ENCODE peak calls at places on chromosome 11, in five cellular contexts. D is transverse colon, O is lung, L is GM06990, Z is IMR-90. B is an unnamed sample.

GRCh38 chr11:83070878-83071640 is 638 bp downstream of the RAB30 start:
- DNase-seq in Z (peak; percentile 26), O (no peak), L (no peak), D (peak; percentile 49), B (peak; percentile 53)

GRCh38 chr11:36249271-36249670 is 40.0 kb downstream of the COMMD9 start:
- DNase-seq in L (no peak), O (no peak), Z (peak; percentile 91), D (no peak), B (peak; percentile 82)

GRCh38 chr11:129315781-129316579 is 59.7 kb upstream of the BARX2 start:
- DNase-seq in D (peak; percentile 72), L (no peak), Z (no peak), O (peak; percentile 60), B (no peak)

GRCh38 chr11:57311109-57311936 is 13.4 kb downstream of the TNKS1BP1 start:
- DNase-seq in Z (peak; percentile 97), D (peak; percentile 92), L (peak; percentile 67), O (peak; percentile 93), B (peak; percentile 99)

GRCh38 chr11:77473001-77473800 is 693 bp downstream of the PAK1 start:
- DNase-seq in D (peak; percentile 65), L (peak; percentile 61), Z (no peak), O (peak; percentile 40), B (peak; percentile 28)

GRCh38 chr11:28393348-28393747 is 285.2 kb downstream of the METTL15 start:
- DNase-seq in D (no peak), L (no peak), O (no peak), Z (no peak), B (no peak)

GRCh38 chr11:117809236-117810055 is 12.4 kb upstream of the DSCAML1 start:
- DNase-seq in O (no peak), D (peak; percentile 78), L (no peak), Z (peak; percentile 8), B (peak; percentile 63)

GRCh38 chr11:35784699-35785098 is 122.1 kb downstream of the TRIM44 start:
- DNase-seq in L (peak; percentile 7), D (no peak), Z (no peak), O (no peak), B (no peak)

GRCh38 chr11:2787816-2788750 is 88.3 kb upstream of the KCNQ1OT1 start:
- DNase-seq in O (no peak), D (peak; percentile 6), L (no peak), Z (no peak), B (no peak)

GRCh38 chr11:109135627-109136026 is 286.4 kb upstream of the C11orf87 start:
- DNase-seq in L (no peak), D (no peak), O (no peak), Z (no peak), B (no peak)
- H3K4me3 ChIP-seq in L (no peak overlapping the region), D (no peak overlapping the region), O (no peak overlapping the region), Z (no peak overlapping the region), B (no peak overlapping the region)

DNA sequence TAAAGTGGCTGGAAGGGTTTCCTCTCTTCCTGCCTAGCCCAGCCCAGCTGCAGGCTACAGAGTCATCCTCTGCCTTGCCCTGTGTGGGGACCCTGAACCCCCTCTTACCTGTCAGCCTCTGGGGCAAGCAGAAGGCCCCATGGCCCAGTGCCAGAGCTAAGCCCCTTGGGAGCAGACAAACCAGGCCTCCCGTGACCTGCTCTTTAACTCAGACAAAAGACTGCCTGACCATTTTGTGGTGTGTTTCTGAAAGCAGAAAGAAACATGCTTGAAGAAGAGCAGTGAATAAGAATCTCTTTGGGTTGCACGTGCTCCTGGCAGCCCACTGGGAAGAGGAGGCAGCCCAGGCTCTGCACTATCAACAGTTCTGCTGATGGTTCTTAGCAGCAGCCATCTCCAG is 118.6 kb downstream of the GRIK4 start:
- DNase-seq in D (no peak), L (no peak), O (no peak), Z (no peak), B (no peak)
- H3K27me3 ChIP-seq in D (no peaks in the 10 kb centered on the region), L (no peaks in the 10 kb centered on the region), O (no peaks in the 10 kb centered on the region), Z (peaks cover 40% of the 10 kb centered on the region), B (no peaks in the 10 kb centered on the region)

DNA sequence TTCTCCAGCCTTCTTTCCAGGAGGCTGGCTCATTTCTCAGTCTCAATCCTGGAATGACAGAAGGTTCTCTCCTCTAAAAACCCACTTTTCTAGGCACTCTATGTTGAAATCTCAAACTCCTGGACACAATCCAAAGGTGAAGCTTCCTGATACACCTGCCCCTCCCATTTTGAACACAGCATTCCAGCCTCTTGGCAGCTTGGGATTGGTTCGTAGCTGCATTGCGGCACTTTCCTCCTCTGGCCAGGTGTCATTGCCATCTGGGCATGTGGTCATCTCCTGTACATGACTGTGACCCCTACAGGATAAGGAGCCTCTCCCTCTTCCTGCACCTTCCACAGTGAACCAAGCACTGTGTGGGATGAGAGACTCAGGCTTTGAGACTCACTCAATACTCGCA is 230.2 kb upstream of the B3GAT1 start:
- DNase-seq in Z (no peak), O (no peak), D (no peak), L (no peak), B (no peak)
- H3K4me3 ChIP-seq in Z (no peak overlapping the region), O (no peak overlapping the region), D (no peak overlapping the region), L (no peak overlapping the region), B (no peak overlapping the region)

GRCh38 chr11:45485070-45485716 is 180.2 kb downstream of the CHST1 start:
- DNase-seq in D (no peak), O (no peak), Z (no peak), L (no peak), B (no peak)

GRCh38 chr11:45483361-45483760 is 182.1 kb downstream of the CHST1 start:
- DNase-seq in Z (no peak), D (no peak), L (no peak), O (no peak), B (no peak)

GRCh38 chr11:45484326-45484725 is 181.1 kb downstream of the CHST1 start:
- DNase-seq in L (no peak), O (no peak), D (no peak), Z (no peak), B (no peak)

GRCh38 chr11:45486461-45486860 is 179.0 kb downstream of the CHST1 start:
- DNase-seq in L (no peak), Z (no peak), O (no peak), D (no peak), B (no peak)

GRCh38 chr11:45482331-45482730 is 183.1 kb downstream of the CHST1 start:
- DNase-seq in O (no peak), Z (no peak), D (no peak), L (no peak), B (no peak)
- H3K27me3 ChIP-seq in O (no peaks in the 10 kb centered on the region), Z (peaks cover 2% of the 10 kb centered on the region), D (peaks cover 19% of the 10 kb centered on the region), L (peaks cover 3% of the 10 kb centered on the region), B (no peaks in the 10 kb centered on the region)

GRCh38 chr11:31045335-31045734 is 324.2 kb downstream of the DCDC1 start:
- DNase-seq in Z (no peak), O (no peak), L (no peak), D (no peak), B (no peak)
- H3K4me3 ChIP-seq in Z (no peak overlapping the region), O (no peak overlapping the region), L (no peak overlapping the region), D (no peak overlapping the region), B (no peak overlapping the region)

B was measured in MG63.